ENCODE peak calls at places on chromosomes 4 and X, in eight cellular contexts. One of them, this sample, is unnamed.
A peak's percentile ranks its signal among the peaks of the same experiment; 100 is the strongest.

GRCh38 chrX:150146271-150146888 is 208.1 kb upstream of the EOLA2 start:
- DNase-seq in naive B cell: no peak
- DNase-seq in activated naive CD8-positive, alpha-beta T cell treated with anti-CD3 and anti-CD28 coated beads for 36 hours: peak; percentile 1
- DNase-seq in CD4-positive, alpha-beta T cell: no peak
- DNase-seq in globus pallidus: no peak
- DNase-seq in stimulated activated CD4-positive, alpha-beta T cell treated with anti-CD3 and anti-CD28 coated beads, Interleukin-4, amount 100 ng/mL, for 4 hours: peak; percentile 1
- DNase-seq in WTC11: peak; percentile 34
- DNase-seq in T follicular helper cell: no peak
- DNase-seq in this sample: no peak

GRCh38 chr4:52588097-52588496 is 71.0 kb downstream of the USP46 start:
- DNase-seq in T follicular helper cell: no peak
- DNase-seq in stimulated activated CD4-positive, alpha-beta T cell treated with anti-CD3 and anti-CD28 coated beads, Interleukin-4, amount 100 ng/mL, for 4 hours: no peak
- DNase-seq in activated naive CD8-positive, alpha-beta T cell treated with anti-CD3 and anti-CD28 coated beads for 36 hours: no peak
- DNase-seq in WTC11: peak; percentile 64
- DNase-seq in globus pallidus: peak; percentile 29
- DNase-seq in CD4-positive, alpha-beta T cell: no peak
- DNase-seq in naive B cell: no peak
- DNase-seq in this sample: no peak

GRCh38 chr4:20320232-20320631 is 68.5 kb downstream of the SLIT2 start:
- DNase-seq in activated naive CD8-positive, alpha-beta T cell treated with anti-CD3 and anti-CD28 coated beads for 36 hours: no peak
- DNase-seq in T follicular helper cell: no peak
- DNase-seq in naive B cell: no peak
- DNase-seq in WTC11: no peak
- DNase-seq in globus pallidus: peak; percentile 45
- DNase-seq in CD4-positive, alpha-beta T cell: no peak
- DNase-seq in stimulated activated CD4-positive, alpha-beta T cell treated with anti-CD3 and anti-CD28 coated beads, Interleukin-4, amount 100 ng/mL, for 4 hours: no peak
- DNase-seq in this sample: no peak

GRCh38 chr4:8176547-8177399 is 18.2 kb upstream of the ABLIM2 start:
- DNase-seq in CD4-positive, alpha-beta T cell: peak; percentile 34
- DNase-seq in activated naive CD8-positive, alpha-beta T cell treated with anti-CD3 and anti-CD28 coated beads for 36 hours: no peak
- DNase-seq in T follicular helper cell: no peak
- DNase-seq in naive B cell: peak; percentile 55
- DNase-seq in globus pallidus: no peak
- DNase-seq in stimulated activated CD4-positive, alpha-beta T cell treated with anti-CD3 and anti-CD28 coated beads, Interleukin-4, amount 100 ng/mL, for 4 hours: peak; percentile 32
- DNase-seq in WTC11: peak; percentile 62
- DNase-seq in this sample: no peak

GRCh38 chrX:115584715-115585114 is 23.7 kb downstream of the PLS3 start:
- DNase-seq in naive B cell: no peak
- DNase-seq in CD4-positive, alpha-beta T cell: no peak
- DNase-seq in stimulated activated CD4-positive, alpha-beta T cell treated with anti-CD3 and anti-CD28 coated beads, Interleukin-4, amount 100 ng/mL, for 4 hours: no peak
- DNase-seq in WTC11: no peak
- DNase-seq in T follicular helper cell: no peak
- DNase-seq in activated naive CD8-positive, alpha-beta T cell treated with anti-CD3 and anti-CD28 coated beads for 36 hours: no peak
- DNase-seq in globus pallidus: no peak
- DNase-seq in this sample: peak; percentile 68

GRCh38 chrX:39309018-39309620 is 507.9 kb downstream of the MID1IP1 start:
- DNase-seq in naive B cell: no peak
- DNase-seq in T follicular helper cell: peak; percentile 38
- DNase-seq in activated naive CD8-positive, alpha-beta T cell treated with anti-CD3 and anti-CD28 coated beads for 36 hours: peak; percentile 61
- DNase-seq in globus pallidus: no peak
- DNase-seq in WTC11: no peak
- DNase-seq in stimulated activated CD4-positive, alpha-beta T cell treated with anti-CD3 and anti-CD28 coated beads, Interleukin-4, amount 100 ng/mL, for 4 hours: peak; percentile 78
- DNase-seq in CD4-positive, alpha-beta T cell: no peak
- DNase-seq in this sample: no peak

GRCh38 chrX:54213603-54214002 is 30.5 kb upstream of the FAM120C start:
- DNase-seq in stimulated activated CD4-positive, alpha-beta T cell treated with anti-CD3 and anti-CD28 coated beads, Interleukin-4, amount 100 ng/mL, for 4 hours: no peak
- DNase-seq in CD4-positive, alpha-beta T cell: no peak
- DNase-seq in naive B cell: no peak
- DNase-seq in globus pallidus: no peak
- DNase-seq in WTC11: no peak
- DNase-seq in activated naive CD8-positive, alpha-beta T cell treated with anti-CD3 and anti-CD28 coated beads for 36 hours: no peak
- DNase-seq in T follicular helper cell: no peak
- DNase-seq in this sample: no peak

GRCh38 chr4:23114538-23114937 is 421.8 kb downstream of the GBA3 start:
- DNase-seq in CD4-positive, alpha-beta T cell: no peak
- DNase-seq in globus pallidus: no peak
- DNase-seq in activated naive CD8-positive, alpha-beta T cell treated with anti-CD3 and anti-CD28 coated beads for 36 hours: no peak
- DNase-seq in stimulated activated CD4-positive, alpha-beta T cell treated with anti-CD3 and anti-CD28 coated beads, Interleukin-4, amount 100 ng/mL, for 4 hours: no peak
- DNase-seq in naive B cell: no peak
- DNase-seq in T follicular helper cell: no peak
- DNase-seq in WTC11: no peak
- DNase-seq in this sample: no peak

GRCh38 chr4:113637823-113638691 is 123.5 kb downstream of the CAMK2D start:
- DNase-seq in activated naive CD8-positive, alpha-beta T cell treated with anti-CD3 and anti-CD28 coated beads for 36 hours: no peak
- DNase-seq in WTC11: no peak
- DNase-seq in T follicular helper cell: no peak
- DNase-seq in CD4-positive, alpha-beta T cell: no peak
- DNase-seq in naive B cell: peak; percentile 63
- DNase-seq in stimulated activated CD4-positive, alpha-beta T cell treated with anti-CD3 and anti-CD28 coated beads, Interleukin-4, amount 100 ng/mL, for 4 hours: no peak
- DNase-seq in globus pallidus: no peak
- DNase-seq in this sample: no peak

GRCh38 chrX:14030248-14030592 is 528 bp upstream of the GEMIN8 start:
- DNase-seq in CD4-positive, alpha-beta T cell: no peak
- DNase-seq in WTC11: no peak
- DNase-seq in activated naive CD8-positive, alpha-beta T cell treated with anti-CD3 and anti-CD28 coated beads for 36 hours: no peak
- DNase-seq in naive B cell: no peak
- DNase-seq in globus pallidus: no peak
- DNase-seq in T follicular helper cell: no peak
- DNase-seq in stimulated activated CD4-positive, alpha-beta T cell treated with anti-CD3 and anti-CD28 coated beads, Interleukin-4, amount 100 ng/mL, for 4 hours: no peak
- DNase-seq in this sample: no peak

GRCh38 chr4:128169245-128169644 is 108.1 kb downstream of the LARP1B start:
- DNase-seq in stimulated activated CD4-positive, alpha-beta T cell treated with anti-CD3 and anti-CD28 coated beads, Interleukin-4, amount 100 ng/mL, for 4 hours: no peak
- DNase-seq in CD4-positive, alpha-beta T cell: no peak
- DNase-seq in WTC11: no peak
- DNase-seq in activated naive CD8-positive, alpha-beta T cell treated with anti-CD3 and anti-CD28 coated beads for 36 hours: no peak
- DNase-seq in T follicular helper cell: no peak
- DNase-seq in globus pallidus: no peak
- DNase-seq in naive B cell: no peak
- DNase-seq in this sample: no peak

GRCh38 chr4:16844796-16845586 is 53.5 kb downstream of the LDB2 start:
- DNase-seq in WTC11: no peak
- DNase-seq in T follicular helper cell: no peak
- DNase-seq in stimulated activated CD4-positive, alpha-beta T cell treated with anti-CD3 and anti-CD28 coated beads, Interleukin-4, amount 100 ng/mL, for 4 hours: no peak
- DNase-seq in activated naive CD8-positive, alpha-beta T cell treated with anti-CD3 and anti-CD28 coated beads for 36 hours: no peak
- DNase-seq in naive B cell: no peak
- DNase-seq in CD4-positive, alpha-beta T cell: no peak
- DNase-seq in globus pallidus: no peak
- DNase-seq in this sample: no peak

GRCh38 chrX:136310411-136310810 is 9.6 kb downstream of the ADGRG4 start:
- DNase-seq in activated naive CD8-positive, alpha-beta T cell treated with anti-CD3 and anti-CD28 coated beads for 36 hours: no peak
- DNase-seq in stimulated activated CD4-positive, alpha-beta T cell treated with anti-CD3 and anti-CD28 coated beads, Interleukin-4, amount 100 ng/mL, for 4 hours: no peak
- DNase-seq in WTC11: no peak
- DNase-seq in globus pallidus: no peak
- DNase-seq in CD4-positive, alpha-beta T cell: no peak
- DNase-seq in T follicular helper cell: no peak
- DNase-seq in naive B cell: no peak
- DNase-seq in this sample: no peak

GRCh38 chr4:174012135-174012923 is 271.1 kb downstream of the FBXO8 start:
- DNase-seq in CD4-positive, alpha-beta T cell: no peak
- DNase-seq in T follicular helper cell: no peak
- DNase-seq in WTC11: no peak
- DNase-seq in stimulated activated CD4-positive, alpha-beta T cell treated with anti-CD3 and anti-CD28 coated beads, Interleukin-4, amount 100 ng/mL, for 4 hours: no peak
- DNase-seq in naive B cell: no peak
- DNase-seq in activated naive CD8-positive, alpha-beta T cell treated with anti-CD3 and anti-CD28 coated beads for 36 hours: no peak
- DNase-seq in globus pallidus: no peak
- DNase-seq in this sample: no peak

GRCh38 chr4:32789026-32789608 is 2068.9 kb downstream of the PCDH7 start:
- DNase-seq in T follicular helper cell: no peak
- DNase-seq in activated naive CD8-positive, alpha-beta T cell treated with anti-CD3 and anti-CD28 coated beads for 36 hours: no peak
- DNase-seq in naive B cell: no peak
- DNase-seq in globus pallidus: peak; percentile 55
- DNase-seq in WTC11: no peak
- DNase-seq in CD4-positive, alpha-beta T cell: no peak
- DNase-seq in stimulated activated CD4-positive, alpha-beta T cell treated with anti-CD3 and anti-CD28 coated beads, Interleukin-4, amount 100 ng/mL, for 4 hours: no peak
- DNase-seq in this sample: no peak

GRCh38 chr4:151629097-151629783 is 131.6 kb downstream of the GATB start:
- DNase-seq in stimulated activated CD4-positive, alpha-beta T cell treated with anti-CD3 and anti-CD28 coated beads, Interleukin-4, amount 100 ng/mL, for 4 hours: no peak
- DNase-seq in WTC11: no peak
- DNase-seq in T follicular helper cell: no peak
- DNase-seq in CD4-positive, alpha-beta T cell: no peak
- DNase-seq in activated naive CD8-positive, alpha-beta T cell treated with anti-CD3 and anti-CD28 coated beads for 36 hours: no peak
- DNase-seq in naive B cell: no peak
- DNase-seq in globus pallidus: no peak
- DNase-seq in this sample: no peak

GRCh38 chr4:15025693-15026092 is 23.4 kb downstream of the CPEB2 start:
- DNase-seq in globus pallidus: no peak
- DNase-seq in stimulated activated CD4-positive, alpha-beta T cell treated with anti-CD3 and anti-CD28 coated beads, Interleukin-4, amount 100 ng/mL, for 4 hours: no peak
- DNase-seq in naive B cell: no peak
- DNase-seq in activated naive CD8-positive, alpha-beta T cell treated with anti-CD3 and anti-CD28 coated beads for 36 hours: no peak
- DNase-seq in T follicular helper cell: no peak
- DNase-seq in WTC11: no peak
- DNase-seq in CD4-positive, alpha-beta T cell: no peak
- DNase-seq in this sample: no peak

This sample was measured in stromal cell of bone marrow.